ENCODE peak calls at places on chromosomes 7 and 10, in ten cellular contexts. One of them, this sample, is unnamed. For H3K4me1, the result is how much of the 10 kb centered on the place peaks cover.

GRCh38 chr7:89104748-89105685 is 309.5 kb upstream of the TEX47 start:
- DNase-seq in colonic mucosa: no peak
- DNase-seq in kidney: no peak
- DNase-seq in cardiac muscle cell: no peak
- DNase-seq in neuronal stem cell: no peak
- DNase-seq in hepatocyte: no peak
- DNase-seq in fibroblast of lung: no peak
- DNase-seq in heart right ventricle: no peak
- DNase-seq in heart left ventricle: no peak
- DNase-seq in tibial artery: no peak
- DNase-seq in this sample: no peak

GRCh38 chr7:36651404-36651803 is 72.9 kb downstream of the AOAH start:
- DNase-seq in colonic mucosa: peak
- DNase-seq in hepatocyte: peak
- DNase-seq in tibial artery: no peak
- DNase-seq in neuronal stem cell: no peak
- DNase-seq in cardiac muscle cell: peak
- DNase-seq in heart left ventricle: no peak
- DNase-seq in fibroblast of lung: peak
- DNase-seq in kidney: no peak
- DNase-seq in heart right ventricle: no peak
- DNase-seq in this sample: no peak

GRCh38 chr7:41592794-41593193 is 110.1 kb downstream of the INHBA start:
- DNase-seq in heart left ventricle: no peak
- DNase-seq in colonic mucosa: no peak
- DNase-seq in fibroblast of lung: no peak
- DNase-seq in kidney: no peak
- DNase-seq in hepatocyte: no peak
- DNase-seq in cardiac muscle cell: no peak
- DNase-seq in heart right ventricle: no peak
- DNase-seq in tibial artery: no peak
- DNase-seq in neuronal stem cell: no peak
- DNase-seq in this sample: no peak

GRCh38 chr10:63105811-63106755 is 27.0 kb upstream of the NRBF2 start:
- DNase-seq in heart left ventricle: no peak
- DNase-seq in neuronal stem cell: no peak
- DNase-seq in cardiac muscle cell: peak
- DNase-seq in fibroblast of lung: peak
- DNase-seq in kidney: no peak
- DNase-seq in colonic mucosa: peak
- DNase-seq in hepatocyte: no peak
- DNase-seq in tibial artery: peak
- DNase-seq in heart right ventricle: peak
- DNase-seq in this sample: no peak

GRCh38 chr7:132077986-132078385 is 498.3 kb downstream of the PLXNA4 start:
- DNase-seq in tibial artery: no peak
- DNase-seq in cardiac muscle cell: peak
- DNase-seq in heart left ventricle: no peak
- DNase-seq in colonic mucosa: no peak
- DNase-seq in fibroblast of lung: peak
- DNase-seq in neuronal stem cell: no peak
- DNase-seq in heart right ventricle: no peak
- DNase-seq in kidney: no peak
- DNase-seq in hepatocyte: peak
- DNase-seq in this sample: no peak

GRCh38 chr7:47290867-47291266 is 291.0 kb downstream of the TNS3 start:
- DNase-seq in heart left ventricle: no peak
- DNase-seq in fibroblast of lung: no peak
- DNase-seq in hepatocyte: no peak
- DNase-seq in neuronal stem cell: no peak
- DNase-seq in colonic mucosa: peak
- DNase-seq in cardiac muscle cell: no peak
- DNase-seq in heart right ventricle: no peak
- DNase-seq in kidney: no peak
- DNase-seq in tibial artery: no peak
- DNase-seq in this sample: no peak

GRCh38 chr7:42720871-42721835 is 190.7 kb downstream of the C7orf25 start:
- DNase-seq in heart right ventricle: no peak
- DNase-seq in kidney: peak
- DNase-seq in tibial artery: no peak
- DNase-seq in hepatocyte: no peak
- DNase-seq in fibroblast of lung: no peak
- DNase-seq in heart left ventricle: no peak
- DNase-seq in colonic mucosa: no peak
- DNase-seq in neuronal stem cell: peak
- DNase-seq in cardiac muscle cell: peak
- DNase-seq in this sample: peak

GRCh38 chr7:141928147-141928894 is 12.1 kb downstream of the OR9A4 start:
- DNase-seq in heart left ventricle: no peak
- DNase-seq in kidney: no peak
- DNase-seq in cardiac muscle cell: no peak
- DNase-seq in hepatocyte: no peak
- DNase-seq in neuronal stem cell: no peak
- DNase-seq in heart right ventricle: no peak
- DNase-seq in colonic mucosa: no peak
- DNase-seq in fibroblast of lung: no peak
- DNase-seq in tibial artery: no peak
- DNase-seq in this sample: no peak

GRCh38 chr7:122970740-122971725 is 24.5 kb downstream of the TAS2R16 start:
- DNase-seq in tibial artery: no peak
- DNase-seq in heart right ventricle: no peak
- DNase-seq in colonic mucosa: no peak
- DNase-seq in neuronal stem cell: no peak
- DNase-seq in cardiac muscle cell: no peak
- DNase-seq in kidney: no peak
- DNase-seq in hepatocyte: no peak
- DNase-seq in heart left ventricle: no peak
- DNase-seq in fibroblast of lung: no peak
- DNase-seq in this sample: no peak

GRCh38 chr7:55476852-55477780 is 95.2 kb downstream of the VOPP1 start:
- DNase-seq in heart right ventricle: no peak
- DNase-seq in fibroblast of lung: no peak
- DNase-seq in neuronal stem cell: no peak
- DNase-seq in cardiac muscle cell: no peak
- DNase-seq in heart left ventricle: no peak
- DNase-seq in hepatocyte: no peak
- DNase-seq in kidney: peak
- DNase-seq in colonic mucosa: peak
- DNase-seq in tibial artery: no peak
- DNase-seq in this sample: no peak

GRCh38 chr7:99137418-99138180 is 6.3 kb downstream of the SMURF1 start:
- DNase-seq in kidney: no peak
- DNase-seq in cardiac muscle cell: peak
- DNase-seq in fibroblast of lung: peak
- DNase-seq in heart left ventricle: no peak
- DNase-seq in tibial artery: no peak
- DNase-seq in colonic mucosa: no peak
- DNase-seq in hepatocyte: peak
- DNase-seq in neuronal stem cell: peak
- DNase-seq in heart right ventricle: no peak
- DNase-seq in this sample: peak

GRCh38 chr7:102284399-102284798 is 2.3 kb upstream of the SH2B2 start:
- DNase-seq in neuronal stem cell: no peak
- DNase-seq in heart left ventricle: no peak
- DNase-seq in colonic mucosa: no peak
- DNase-seq in hepatocyte: no peak
- DNase-seq in cardiac muscle cell: no peak
- DNase-seq in tibial artery: no peak
- DNase-seq in fibroblast of lung: no peak
- DNase-seq in heart right ventricle: no peak
- DNase-seq in kidney: no peak
- DNase-seq in this sample: no peak

GRCh38 chr10:113272511-113272910 is 280.3 kb upstream of the HABP2 start:
- DNase-seq in fibroblast of lung: no peak
- DNase-seq in hepatocyte: no peak
- DNase-seq in heart left ventricle: no peak
- DNase-seq in kidney: no peak
- DNase-seq in heart right ventricle: peak
- DNase-seq in colonic mucosa: no peak
- DNase-seq in tibial artery: no peak
- DNase-seq in cardiac muscle cell: no peak
- DNase-seq in neuronal stem cell: no peak
- DNase-seq in this sample: no peak

GRCh38 chr10:54985732-54986131 is 184.7 kb upstream of the PCDH15 start:
- DNase-seq in colonic mucosa: no peak
- DNase-seq in cardiac muscle cell: no peak
- DNase-seq in tibial artery: no peak
- DNase-seq in hepatocyte: peak
- DNase-seq in kidney: no peak
- DNase-seq in heart right ventricle: no peak
- DNase-seq in neuronal stem cell: no peak
- DNase-seq in fibroblast of lung: peak
- DNase-seq in heart left ventricle: no peak
- DNase-seq in this sample: peak

GRCh38 chr7:156725074-156725473 is 84.5 kb downstream of the RNF32 start:
- DNase-seq in kidney: no peak
- DNase-seq in cardiac muscle cell: peak
- DNase-seq in heart right ventricle: no peak
- DNase-seq in heart left ventricle: no peak
- DNase-seq in neuronal stem cell: no peak
- DNase-seq in hepatocyte: no peak
- DNase-seq in colonic mucosa: peak
- DNase-seq in tibial artery: no peak
- DNase-seq in fibroblast of lung: peak
- DNase-seq in this sample: no peak

GRCh38 chr10:53667063-53667462 is 894.5 kb upstream of the MBL2 start:
- DNase-seq in colonic mucosa: no peak
- DNase-seq in kidney: peak
- DNase-seq in hepatocyte: no peak
- DNase-seq in cardiac muscle cell: no peak
- DNase-seq in heart right ventricle: no peak
- DNase-seq in fibroblast of lung: no peak
- DNase-seq in tibial artery: no peak
- DNase-seq in heart left ventricle: no peak
- DNase-seq in neuronal stem cell: no peak
- DNase-seq in this sample: no peak

GRCh38 chr7:76281006-76281705 is 21.3 kb upstream of the HSPB1 start:
- DNase-seq in fibroblast of lung: no peak
- DNase-seq in tibial artery: no peak
- DNase-seq in kidney: no peak
- DNase-seq in colonic mucosa: no peak
- DNase-seq in cardiac muscle cell: no peak
- DNase-seq in hepatocyte: no peak
- DNase-seq in heart left ventricle: no peak
- DNase-seq in heart right ventricle: no peak
- DNase-seq in neuronal stem cell: no peak
- DNase-seq in this sample: no peak

GRCh38 chr7:18893156-18893555 is 224.3 kb downstream of the TWIST1 start:
- DNase-seq in hepatocyte: no peak
- DNase-seq in colonic mucosa: no peak
- DNase-seq in kidney: no peak
- DNase-seq in heart left ventricle: no peak
- DNase-seq in cardiac muscle cell: no peak
- DNase-seq in neuronal stem cell: no peak
- DNase-seq in fibroblast of lung: no peak
- DNase-seq in heart right ventricle: no peak
- DNase-seq in tibial artery: no peak
- DNase-seq in this sample: no peak
- H3K4me1 ChIP-seq in hepatocyte: under half
- H3K4me1 ChIP-seq in colonic mucosa: under half
- H3K4me1 ChIP-seq in kidney: under half
- H3K4me1 ChIP-seq in heart left ventricle: under half
- H3K4me1 ChIP-seq in cardiac muscle cell: under half
- H3K4me1 ChIP-seq in neuronal stem cell: under half
- H3K4me1 ChIP-seq in fibroblast of lung: under half
- H3K4me1 ChIP-seq in heart right ventricle: under half
- H3K4me1 ChIP-seq in tibial artery: under half
- H3K4me1 ChIP-seq in this sample: under half

GRCh38 chr10:88984525-88984924 is 6.1 kb upstream of the FAS start:
- DNase-seq in neuronal stem cell: no peak
- DNase-seq in tibial artery: no peak
- DNase-seq in heart left ventricle: no peak
- DNase-seq in cardiac muscle cell: no peak
- DNase-seq in hepatocyte: no peak
- DNase-seq in heart right ventricle: no peak
- DNase-seq in colonic mucosa: no peak
- DNase-seq in fibroblast of lung: no peak
- DNase-seq in kidney: no peak
- DNase-seq in this sample: no peak

GRCh38 chr10:88987243-88987726 is 3.3 kb upstream of the FAS start:
- DNase-seq in neuronal stem cell: no peak
- DNase-seq in tibial artery: no peak
- DNase-seq in heart right ventricle: no peak
- DNase-seq in fibroblast of lung: no peak
- DNase-seq in colonic mucosa: no peak
- DNase-seq in kidney: no peak
- DNase-seq in hepatocyte: no peak
- DNase-seq in heart left ventricle: no peak
- DNase-seq in cardiac muscle cell: no peak
- DNase-seq in this sample: no peak

GRCh38 chr10:88987840-88988239 is 2.8 kb upstream of the FAS start:
- DNase-seq in kidney: no peak
- DNase-seq in neuronal stem cell: no peak
- DNase-seq in hepatocyte: no peak
- DNase-seq in heart right ventricle: no peak
- DNase-seq in fibroblast of lung: no peak
- DNase-seq in cardiac muscle cell: no peak
- DNase-seq in heart left ventricle: no peak
- DNase-seq in tibial artery: no peak
- DNase-seq in colonic mucosa: no peak
- DNase-seq in this sample: no peak

GRCh38 chr10:88989423-88989822 is 1.2 kb upstream of the FAS start:
- DNase-seq in hepatocyte: no peak
- DNase-seq in colonic mucosa: no peak
- DNase-seq in heart right ventricle: no peak
- DNase-seq in cardiac muscle cell: no peak
- DNase-seq in kidney: no peak
- DNase-seq in heart left ventricle: no peak
- DNase-seq in neuronal stem cell: no peak
- DNase-seq in fibroblast of lung: no peak
- DNase-seq in tibial artery: no peak
- DNase-seq in this sample: no peak

GRCh38 chr10:88986549-88987242 is 3.9 kb upstream of the FAS start:
- DNase-seq in kidney: no peak
- DNase-seq in colonic mucosa: no peak
- DNase-seq in hepatocyte: peak
- DNase-seq in heart left ventricle: no peak
- DNase-seq in neuronal stem cell: peak
- DNase-seq in cardiac muscle cell: peak
- DNase-seq in tibial artery: no peak
- DNase-seq in heart right ventricle: no peak
- DNase-seq in fibroblast of lung: peak
- DNase-seq in this sample: no peak
- H3K4me1 ChIP-seq in kidney: under half
- H3K4me1 ChIP-seq in colonic mucosa: under half
- H3K4me1 ChIP-seq in hepatocyte: under half
- H3K4me1 ChIP-seq in heart left ventricle: under half
- H3K4me1 ChIP-seq in neuronal stem cell: under half
- H3K4me1 ChIP-seq in cardiac muscle cell: under half
- H3K4me1 ChIP-seq in tibial artery: under half
- H3K4me1 ChIP-seq in heart right ventricle: half or more
- H3K4me1 ChIP-seq in fibroblast of lung: under half
- H3K4me1 ChIP-seq in this sample: under half

GRCh38 chr7:50727711-50728110 is 55.0 kb downstream of the GRB10 start:
- DNase-seq in kidney: no peak
- DNase-seq in fibroblast of lung: no peak
- DNase-seq in cardiac muscle cell: no peak
- DNase-seq in tibial artery: no peak
- DNase-seq in heart left ventricle: no peak
- DNase-seq in neuronal stem cell: no peak
- DNase-seq in colonic mucosa: no peak
- DNase-seq in hepatocyte: no peak
- DNase-seq in heart right ventricle: no peak
- DNase-seq in this sample: no peak
- H3K4me1 ChIP-seq in kidney: under half
- H3K4me1 ChIP-seq in fibroblast of lung: under half
- H3K4me1 ChIP-seq in cardiac muscle cell: under half
- H3K4me1 ChIP-seq in tibial artery: half or more
- H3K4me1 ChIP-seq in heart left ventricle: half or more
- H3K4me1 ChIP-seq in neuronal stem cell: under half
- H3K4me1 ChIP-seq in colonic mucosa: under half
- H3K4me1 ChIP-seq in hepatocyte: under half
- H3K4me1 ChIP-seq in heart right ventricle: half or more
- H3K4me1 ChIP-seq in this sample: under half

GRCh38 chr7:5634107-5634950 is 147.1 kb downstream of the RNF216 start:
- DNase-seq in kidney: peak
- DNase-seq in neuronal stem cell: no peak
- DNase-seq in heart left ventricle: peak
- DNase-seq in heart right ventricle: peak
- DNase-seq in cardiac muscle cell: peak
- DNase-seq in fibroblast of lung: peak
- DNase-seq in colonic mucosa: peak
- DNase-seq in hepatocyte: peak
- DNase-seq in tibial artery: peak
- DNase-seq in this sample: no peak
- H3K4me1 ChIP-seq in kidney: under half
- H3K4me1 ChIP-seq in neuronal stem cell: under half
- H3K4me1 ChIP-seq in heart left ventricle: half or more
- H3K4me1 ChIP-seq in heart right ventricle: half or more
- H3K4me1 ChIP-seq in cardiac muscle cell: under half
- H3K4me1 ChIP-seq in fibroblast of lung: half or more
- H3K4me1 ChIP-seq in colonic mucosa: under half
- H3K4me1 ChIP-seq in hepatocyte: under half
- H3K4me1 ChIP-seq in tibial artery: half or more
- H3K4me1 ChIP-seq in this sample: under half